ENCODE peak calls at places on chromosomes 1 and 21, in seven cellular contexts. Y, K, T, Z, N, W and I are unnamed samples.

GRCh38 chr1:190144650-190145049 is 333.0 kb downstream of the BRINP3 start:
- DNase-seq in Y (no peak), K (no peak), T (no peak), Z (no peak), N (no peak), W (no peak), I (no peak)

GRCh38 chr1:160122978-160123495 is 7.5 kb downstream of the ATP1A2 start:
- DNase-seq in Y (no peak), K (no peak), T (no peak), Z (no peak), N (no peak), W (no peak), I (no peak)

GRCh38 chr1:114508386-114508898 is 2.6 kb downstream of the TRIM33 start:
- DNase-seq in Y (no peak), K (no peak), T (no peak), Z (no peak), N (no peak), W (no peak), I (no peak)

GRCh38 chr1:200240655-200241054 is 169.2 kb downstream of the ZNF281 start:
- DNase-seq in Y (no peak), K (no peak), T (no peak), Z (no peak), N (no peak), W (no peak), I (peak)

GRCh38 chr1:6471086-6471841 is 5.3 kb upstream of the TNFRSF25 start:
- DNase-seq in Y (no peak), K (peak), T (no peak), Z (no peak), N (peak), W (no peak), I (no peak)

GRCh38 chr1:174049514-174049913 is 27.4 kb upstream of the RC3H1 start:
- DNase-seq in Y (no peak), K (no peak), T (no peak), Z (no peak), N (no peak), W (no peak), I (no peak)

GRCh38 chr1:10633416-10633815 is 158.7 kb downstream of the PEX14 start:
- DNase-seq in Y (no peak), K (no peak), T (no peak), Z (no peak), N (no peak), W (no peak), I (no peak)

GRCh38 chr1:107991371-107992066 is 26.5 kb upstream of the VAV3 start:
- DNase-seq in Y (no peak), K (no peak), T (no peak), Z (no peak), N (no peak), W (no peak), I (no peak)

GRCh38 chr1:31762726-31763670 is 1.1 kb downstream of the ADGRB2 start:
- DNase-seq in Y (no peak), K (no peak), T (peak), Z (peak), N (peak), W (no peak), I (peak)

GRCh38 chr1:7366286-7366954 is 404.7 kb upstream of the VAMP3 start:
- DNase-seq in Y (no peak), K (no peak), T (no peak), Z (no peak), N (no peak), W (no peak), I (no peak)

GRCh38 chr1:232553809-232554208 is 76.1 kb downstream of the SIPA1L2 start:
- DNase-seq in Y (no peak), K (no peak), T (no peak), Z (no peak), N (no peak), W (no peak), I (no peak)

GRCh38 chr21:35932232-35932911 is 128.0 kb downstream of the SETD4 start:
- DNase-seq in Y (peak), K (peak), T (no peak), Z (no peak), N (no peak), W (no peak), I (peak)

GRCh38 chr1:216617081-216617480 is 106.1 kb downstream of the ESRRG start:
- DNase-seq in Y (no peak), K (no peak), T (no peak), Z (no peak), N (no peak), W (no peak), I (no peak)

GRCh38 chr1:48953617-48954016 is 176.9 kb upstream of the BEND5 start:
- DNase-seq in Y (no peak), K (no peak), T (no peak), Z (no peak), N (no peak), W (no peak), I (no peak)

GRCh38 chr21:33491373-33492102 is at the start of gene DNAJC28:
- DNase-seq in Y (peak), K (peak), T (peak), Z (peak), N (peak), W (peak), I (peak)

GRCh38 chr1:183604048-183604808 is 14.0 kb upstream of the NCF2 start:
- DNase-seq in Y (peak), K (no peak), T (no peak), Z (no peak), N (peak), W (no peak), I (no peak)

DNA sequence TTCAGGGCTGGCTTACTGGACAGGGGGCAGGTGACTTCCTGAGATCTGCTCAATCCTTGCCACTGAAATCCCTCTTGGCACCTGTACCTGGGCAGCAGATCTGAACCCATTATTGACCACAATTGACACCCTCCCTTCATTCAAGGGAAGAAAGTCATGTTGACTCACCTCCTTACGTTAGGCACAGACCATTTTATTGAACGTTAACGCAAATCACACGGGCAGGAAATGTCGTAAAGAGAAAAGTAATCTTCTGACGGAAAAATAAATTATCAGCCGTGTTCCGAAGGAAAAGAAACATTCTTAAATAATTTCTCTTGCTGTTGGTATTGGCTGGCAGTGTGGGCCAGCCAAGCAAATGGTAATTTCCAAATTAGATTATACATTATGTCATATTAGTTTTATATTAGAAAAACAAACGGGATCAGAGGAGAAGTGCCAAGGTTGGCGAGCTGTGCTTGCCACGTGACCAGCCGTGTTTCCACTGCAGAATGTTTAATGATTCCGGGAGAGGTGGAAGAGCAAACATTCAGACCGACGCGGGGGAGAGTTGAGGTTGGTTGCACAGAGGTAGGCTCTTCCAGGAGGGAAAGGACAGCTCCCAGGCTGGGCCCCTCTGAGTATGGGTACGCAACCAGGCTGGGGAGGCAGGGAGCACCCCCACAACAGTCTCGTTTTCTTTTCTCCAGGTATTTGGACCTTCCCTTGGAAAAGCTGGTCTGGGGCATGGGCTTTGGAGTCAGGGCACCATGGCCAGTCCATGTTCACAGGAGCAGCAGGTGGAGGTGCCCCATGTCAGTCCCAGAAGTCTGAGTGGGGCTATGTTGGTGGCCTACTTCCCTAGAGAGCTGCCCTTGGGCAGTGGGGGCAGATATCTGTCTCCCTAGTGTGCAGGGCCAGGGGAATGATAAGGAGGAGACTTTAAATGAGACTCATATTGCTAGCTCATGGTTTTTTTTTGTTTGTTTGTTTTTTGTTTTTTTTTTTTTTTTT is 121.1 kb downstream of the FOXD2 start:
- DNase-seq in Y (no peak), K (no peak), T (no peak), Z (peak), N (no peak), W (no peak), I (peak)
- H3K4me3 ChIP-seq in Y (no peak), K (no peak), T (no peak), Z (peak), N (no peak), W (no peak), I (peak)

GRCh38 chr1:152034654-152035405 is 2.0 kb downstream of the S100A11 start:
- DNase-seq in Y (peak), K (peak), T (peak), Z (peak), N (peak), W (no peak), I (peak)
- TF ChIP-seq MAX in Y (no peak), K (peak), T (peak), Z (peak), N (no peak), W (no peak), I (no peak)

DNA sequence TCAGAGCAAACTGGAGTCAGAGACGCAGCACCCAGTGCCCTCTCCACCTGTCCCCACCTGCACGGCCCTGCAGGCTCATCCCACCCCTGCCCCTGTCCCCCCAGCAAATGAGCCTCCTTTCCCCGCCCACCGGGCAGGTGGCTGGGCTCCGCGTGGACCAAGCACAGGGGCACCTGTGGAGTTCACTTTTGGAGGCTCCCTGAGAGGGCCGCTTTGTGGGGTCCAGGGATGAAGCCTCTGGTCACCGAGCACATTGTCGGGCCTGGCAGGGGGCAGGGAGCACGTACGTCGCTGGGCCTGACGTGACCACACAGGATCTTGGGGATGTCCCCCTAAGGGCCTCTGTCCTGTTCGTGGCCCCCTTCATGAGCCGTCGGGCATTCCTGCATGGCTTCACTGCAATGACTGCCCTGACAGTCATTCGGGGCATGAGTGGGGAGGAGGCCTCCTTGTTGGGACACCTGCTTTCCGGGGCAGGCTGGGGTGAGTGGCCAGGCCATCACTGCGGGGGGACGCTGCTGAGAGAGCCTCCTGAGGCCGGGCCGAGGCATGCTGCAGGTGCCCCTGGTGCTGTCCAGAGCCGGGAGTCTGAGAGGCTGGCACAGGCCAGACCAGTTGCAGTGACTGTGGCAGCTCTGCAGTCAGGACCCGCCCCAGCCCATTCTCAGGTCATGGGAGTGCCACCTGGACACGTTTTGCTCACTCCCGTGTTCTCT is 19.7 kb downstream of the SLX9 start:
- DNase-seq in Y (no peak), K (no peak), T (no peak), Z (no peak), N (no peak), W (no peak), I (no peak)
- H3K27ac ChIP-seq in Y (no peak), K (no peak), T (peak), Z (no peak), N (no peak), W (no peak), I (peak)

DNA sequence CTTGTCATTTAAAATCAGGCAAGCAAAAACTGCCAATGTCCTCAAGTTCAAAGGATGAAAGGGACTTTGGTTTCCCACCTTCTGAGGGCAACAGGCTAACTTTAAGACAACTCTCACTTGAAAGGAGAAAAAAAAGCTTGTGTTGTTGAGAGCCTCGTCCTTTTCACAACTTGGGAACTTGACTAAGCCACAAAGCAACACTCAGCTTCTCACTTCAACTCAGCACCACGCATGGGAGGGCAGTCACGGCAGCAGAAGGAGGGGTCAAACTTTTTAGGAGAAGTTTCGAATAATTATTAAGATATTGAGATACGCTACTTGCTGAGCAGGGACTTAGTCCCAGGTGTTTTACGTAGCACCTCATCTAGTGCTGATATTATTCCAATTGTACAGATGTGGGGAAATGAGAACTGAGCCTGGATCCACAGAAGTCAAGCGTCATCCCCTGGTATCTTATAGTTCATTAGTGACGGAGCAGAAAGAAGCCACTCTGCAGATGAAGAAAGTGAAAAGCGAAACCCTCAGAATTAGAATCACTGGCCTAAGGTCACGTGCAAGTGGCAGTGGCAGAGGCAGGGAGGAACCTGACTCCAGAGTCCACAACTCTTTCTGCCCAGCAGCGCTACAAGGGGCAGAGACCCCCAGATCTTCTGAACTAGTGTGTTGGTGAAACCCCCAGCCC is 83.6 kb downstream of the JAK1 start:
- DNase-seq in Y (no peak), K (no peak), T (no peak), Z (no peak), N (no peak), W (no peak), I (no peak)
- H3K4me3 ChIP-seq in Y (peak), K (no peak), T (no peak), Z (no peak), N (no peak), W (no peak), I (no peak)

GRCh38 chr1:187009320-187009719 is 180.6 kb downstream of the PLA2G4A start:
- DNase-seq in Y (no peak), K (no peak), T (no peak), Z (no peak), N (no peak), W (peak), I (no peak)
- TF ChIP-seq MAX in Y (no peak), K (no peak), T (no peak), Z (no peak), N (no peak), W (no peak), I (no peak)

GRCh38 chr1:23341829-23342697 is 2.0 kb downstream of the HNRNPR start:
- DNase-seq in Y (no peak), K (no peak), T (no peak), Z (no peak), N (no peak), W (no peak), I (peak)
- H3K27ac ChIP-seq in Y (peak), K (no peak), T (peak), Z (peak), N (peak), W (no peak), I (peak)